ENCODE peak calls at places on chromosomes 2 and 18, in nine cellular contexts. One of them, this sample, is unnamed.

GRCh38 chr18:3015203-3015590 is 2.3 kb upstream of the LPIN2 start:
- DNase-seq in lung: no peak
- DNase-seq in posterior cingulate gyrus: no peak
- DNase-seq in endothelial cell: no peak
- DNase-seq in Peyer's patch: no peak
- DNase-seq in D721Med: no peak
- DNase-seq in activated naive CD8-positive, alpha-beta T cell treated with anti-CD3 and anti-CD28 coated beads, Interleukin-2, amount 10 ng/mL, durations not matched to agents 7 days and 5 days: no peak
- DNase-seq in effector memory CD8-positive, alpha-beta T cell: no peak
- DNase-seq in hippocampal formation: no peak
- DNase-seq in this sample: no peak

GRCh38 chr2:70190086-70190412 is 770 bp downstream of the C2orf42 start:
- DNase-seq in endothelial cell: no peak
- DNase-seq in activated naive CD8-positive, alpha-beta T cell treated with anti-CD3 and anti-CD28 coated beads, Interleukin-2, amount 10 ng/mL, durations not matched to agents 7 days and 5 days: no peak
- DNase-seq in hippocampal formation: no peak
- DNase-seq in Peyer's patch: peak
- DNase-seq in posterior cingulate gyrus: peak
- DNase-seq in D721Med: no peak
- DNase-seq in lung: no peak
- DNase-seq in effector memory CD8-positive, alpha-beta T cell: no peak
- DNase-seq in this sample: no peak

GRCh38 chr18:14959550-14959949 is 211.6 kb downstream of the ANKRD30B start:
- DNase-seq in activated naive CD8-positive, alpha-beta T cell treated with anti-CD3 and anti-CD28 coated beads, Interleukin-2, amount 10 ng/mL, durations not matched to agents 7 days and 5 days: no peak
- DNase-seq in endothelial cell: no peak
- DNase-seq in posterior cingulate gyrus: no peak
- DNase-seq in Peyer's patch: no peak
- DNase-seq in D721Med: no peak
- DNase-seq in effector memory CD8-positive, alpha-beta T cell: no peak
- DNase-seq in lung: peak
- DNase-seq in hippocampal formation: no peak
- DNase-seq in this sample: no peak

GRCh38 chr2:20224716-20225293 is at the start of gene SDC1:
- DNase-seq in hippocampal formation: no peak
- DNase-seq in effector memory CD8-positive, alpha-beta T cell: no peak
- DNase-seq in posterior cingulate gyrus: no peak
- DNase-seq in Peyer's patch: no peak
- DNase-seq in lung: peak
- DNase-seq in activated naive CD8-positive, alpha-beta T cell treated with anti-CD3 and anti-CD28 coated beads, Interleukin-2, amount 10 ng/mL, durations not matched to agents 7 days and 5 days: peak
- DNase-seq in D721Med: no peak
- DNase-seq in endothelial cell: peak
- DNase-seq in this sample: no peak

GRCh38 chr2:160221391-160222276 is 21.6 kb upstream of the ITGB6 start:
- DNase-seq in D721Med: no peak
- DNase-seq in endothelial cell: no peak
- DNase-seq in hippocampal formation: no peak
- DNase-seq in posterior cingulate gyrus: no peak
- DNase-seq in effector memory CD8-positive, alpha-beta T cell: no peak
- DNase-seq in Peyer's patch: no peak
- DNase-seq in activated naive CD8-positive, alpha-beta T cell treated with anti-CD3 and anti-CD28 coated beads, Interleukin-2, amount 10 ng/mL, durations not matched to agents 7 days and 5 days: no peak
- DNase-seq in lung: peak
- DNase-seq in this sample: no peak

GRCh38 chr2:174633621-174633927 is 36.0 kb upstream of the WIPF1 start:
- DNase-seq in activated naive CD8-positive, alpha-beta T cell treated with anti-CD3 and anti-CD28 coated beads, Interleukin-2, amount 10 ng/mL, durations not matched to agents 7 days and 5 days: no peak
- DNase-seq in endothelial cell: peak
- DNase-seq in effector memory CD8-positive, alpha-beta T cell: no peak
- DNase-seq in posterior cingulate gyrus: no peak
- DNase-seq in Peyer's patch: peak
- DNase-seq in D721Med: no peak
- DNase-seq in hippocampal formation: no peak
- DNase-seq in lung: no peak
- DNase-seq in this sample: no peak

GRCh38 chr2:205386109-205386508 is 296.2 kb upstream of the NRP2 start:
- DNase-seq in lung: no peak
- DNase-seq in Peyer's patch: no peak
- DNase-seq in endothelial cell: no peak
- DNase-seq in effector memory CD8-positive, alpha-beta T cell: no peak
- DNase-seq in hippocampal formation: no peak
- DNase-seq in posterior cingulate gyrus: no peak
- DNase-seq in D721Med: no peak
- DNase-seq in activated naive CD8-positive, alpha-beta T cell treated with anti-CD3 and anti-CD28 coated beads, Interleukin-2, amount 10 ng/mL, durations not matched to agents 7 days and 5 days: no peak
- DNase-seq in this sample: no peak

GRCh38 chr2:38371235-38371634 is 5.8 kb downstream of the ATL2 start:
- DNase-seq in endothelial cell: no peak
- DNase-seq in D721Med: no peak
- DNase-seq in hippocampal formation: no peak
- DNase-seq in lung: no peak
- DNase-seq in effector memory CD8-positive, alpha-beta T cell: no peak
- DNase-seq in posterior cingulate gyrus: no peak
- DNase-seq in Peyer's patch: no peak
- DNase-seq in activated naive CD8-positive, alpha-beta T cell treated with anti-CD3 and anti-CD28 coated beads, Interleukin-2, amount 10 ng/mL, durations not matched to agents 7 days and 5 days: no peak
- DNase-seq in this sample: no peak

GRCh38 chr2:105102963-105103421 is 65.1 kb downstream of the MRPS9 start:
- DNase-seq in posterior cingulate gyrus: no peak
- DNase-seq in Peyer's patch: no peak
- DNase-seq in effector memory CD8-positive, alpha-beta T cell: no peak
- DNase-seq in hippocampal formation: no peak
- DNase-seq in endothelial cell: no peak
- DNase-seq in lung: no peak
- DNase-seq in activated naive CD8-positive, alpha-beta T cell treated with anti-CD3 and anti-CD28 coated beads, Interleukin-2, amount 10 ng/mL, durations not matched to agents 7 days and 5 days: no peak
- DNase-seq in D721Med: no peak
- DNase-seq in this sample: no peak

GRCh38 chr2:239979243-239980023 is 45.7 kb downstream of the NDUFA10 start:
- DNase-seq in activated naive CD8-positive, alpha-beta T cell treated with anti-CD3 and anti-CD28 coated beads, Interleukin-2, amount 10 ng/mL, durations not matched to agents 7 days and 5 days: no peak
- DNase-seq in hippocampal formation: peak
- DNase-seq in lung: no peak
- DNase-seq in endothelial cell: peak
- DNase-seq in D721Med: no peak
- DNase-seq in posterior cingulate gyrus: no peak
- DNase-seq in effector memory CD8-positive, alpha-beta T cell: no peak
- DNase-seq in Peyer's patch: no peak
- DNase-seq in this sample: no peak

GRCh38 chr18:9055185-9055584 is 47.3 kb upstream of the NDUFV2 start:
- DNase-seq in Peyer's patch: no peak
- DNase-seq in posterior cingulate gyrus: no peak
- DNase-seq in activated naive CD8-positive, alpha-beta T cell treated with anti-CD3 and anti-CD28 coated beads, Interleukin-2, amount 10 ng/mL, durations not matched to agents 7 days and 5 days: no peak
- DNase-seq in lung: no peak
- DNase-seq in endothelial cell: no peak
- DNase-seq in D721Med: no peak
- DNase-seq in effector memory CD8-positive, alpha-beta T cell: no peak
- DNase-seq in hippocampal formation: peak
- DNase-seq in this sample: no peak

GRCh38 chr2:70984576-70985282 is 6.3 kb downstream of the ANKRD53 start:
- DNase-seq in lung: peak
- DNase-seq in Peyer's patch: peak
- DNase-seq in activated naive CD8-positive, alpha-beta T cell treated with anti-CD3 and anti-CD28 coated beads, Interleukin-2, amount 10 ng/mL, durations not matched to agents 7 days and 5 days: peak
- DNase-seq in effector memory CD8-positive, alpha-beta T cell: peak
- DNase-seq in posterior cingulate gyrus: peak
- DNase-seq in hippocampal formation: no peak
- DNase-seq in endothelial cell: peak
- DNase-seq in D721Med: no peak
- DNase-seq in this sample: peak

GRCh38 chr2:43270930-43271615 is 44.7 kb upstream of the ZFP36L2 start:
- DNase-seq in D721Med: no peak
- DNase-seq in posterior cingulate gyrus: no peak
- DNase-seq in hippocampal formation: no peak
- DNase-seq in endothelial cell: no peak
- DNase-seq in effector memory CD8-positive, alpha-beta T cell: no peak
- DNase-seq in activated naive CD8-positive, alpha-beta T cell treated with anti-CD3 and anti-CD28 coated beads, Interleukin-2, amount 10 ng/mL, durations not matched to agents 7 days and 5 days: no peak
- DNase-seq in Peyer's patch: no peak
- DNase-seq in lung: no peak
- DNase-seq in this sample: no peak

GRCh38 chr2:117958186-117958585 is 55.7 kb downstream of the CCDC93 start:
- DNase-seq in posterior cingulate gyrus: no peak
- DNase-seq in D721Med: no peak
- DNase-seq in Peyer's patch: no peak
- DNase-seq in hippocampal formation: no peak
- DNase-seq in lung: peak
- DNase-seq in activated naive CD8-positive, alpha-beta T cell treated with anti-CD3 and anti-CD28 coated beads, Interleukin-2, amount 10 ng/mL, durations not matched to agents 7 days and 5 days: no peak
- DNase-seq in effector memory CD8-positive, alpha-beta T cell: no peak
- DNase-seq in endothelial cell: no peak
- DNase-seq in this sample: no peak